ENCODE peak calls at places on chromosomes 3 and 15, in seven cellular contexts. J, V, I, H, E, S and T are unnamed samples.

GRCh38 chr3:100893590-100893989 is 99.6 kb downstream of the ABI3BP start:
- DNase-seq in E (peak; percentile 46), H (no peak), J (no peak), V (no peak), I (no peak), S (no peak), T (peak; percentile 16)

GRCh38 chr3:168952551-168952950 is 711.0 kb downstream of the MECOM start:
- DNase-seq in S (no peak), V (no peak), H (no peak), I (no peak), E (peak; percentile 58), J (no peak), T (no peak)

GRCh38 chr3:56453027-56453426 is 15.2 kb downstream of the ERC2 start:
- DNase-seq in S (no peak), E (no peak), J (no peak), I (no peak), V (no peak), H (no peak), T (no peak)

GRCh38 chr3:127288343-127288742 is 497 bp upstream of the PRR20G start:
- DNase-seq in J (no peak), S (no peak), V (no peak), I (no peak), E (no peak), H (no peak), T (no peak)

GRCh38 chr15:98530570-98530969 is 117.8 kb upstream of the IGF1R start:
- DNase-seq in H (no peak), J (no peak), S (no peak), I (no peak), E (no peak), V (no peak), T (no peak)

GRCh38 chr3:105260385-105260784 is 106.3 kb upstream of the ALCAM start:
- DNase-seq in E (no peak), H (no peak), I (no peak), J (no peak), S (no peak), V (no peak), T (no peak)

GRCh38 chr3:146865175-146865755 is 260.1 kb upstream of the PLSCR5 start:
- DNase-seq in I (no peak), E (no peak), V (no peak), H (no peak), S (no peak), J (no peak), T (no peak)

GRCh38 chr3:69248394-69248793 is 126.0 kb upstream of the LMOD3 start:
- DNase-seq in E (no peak), H (no peak), J (no peak), V (no peak), S (no peak), I (no peak), T (no peak)

GRCh38 chr3:13265016-13265415 is 155.1 kb downstream of the NUP210 start:
- DNase-seq in I (no peak), J (no peak), S (no peak), V (no peak), H (no peak), E (no peak), T (no peak)

GRCh38 chr3:84836961-84837360 is 121.8 kb upstream of the CADM2 start:
- DNase-seq in S (peak; percentile 95), H (no peak), J (no peak), V (no peak), I (no peak), E (no peak), T (no peak)

GRCh38 chr3:55305714-55306485 is 181.2 kb downstream of the WNT5A start:
- DNase-seq in H (no peak), V (no peak), J (no peak), I (no peak), E (no peak), S (no peak), T (no peak)

GRCh38 chr3:49462222-49462621 is 7.8 kb upstream of the DAG1 start:
- DNase-seq in V (no peak), S (no peak), I (no peak), H (no peak), E (peak; percentile 16), J (no peak), T (no peak)

GRCh38 chr3:16484216-16484615 is 29.3 kb downstream of the RFTN1 start:
- DNase-seq in H (no peak), J (no peak), E (peak; percentile 96), I (no peak), S (no peak), V (no peak), T (peak; percentile 24)

GRCh38 chr3:134677196-134677986 is 26.6 kb upstream of the KY start:
- DNase-seq in I (no peak), V (no peak), H (no peak), S (no peak), J (peak; percentile 8), E (no peak), T (no peak)

GRCh38 chr3:149224736-149225594 is 3.3 kb upstream of the CP start:
- DNase-seq in I (peak; percentile 83), J (peak; percentile 18), H (no peak), S (no peak), E (peak; percentile 63), V (no peak), T (no peak)